ENCODE peak calls at places on chromosomes 13 and 19, in six cellular contexts. One of them, this sample, is unnamed.

GRCh38 chr13:29754486-29754806 is 96.0 kb downstream of the UBL3 start:
- DNase-seq in suprapubic skin: no peak
- DNase-seq in left lung: no peak
- DNase-seq in AG20443: peak
- DNase-seq in tibial nerve: no peak
- DNase-seq in stimulated activated CD4-positive, alpha-beta T cell treated with anti-CD3 and anti-CD28 coated beads, Interleukin-1b, Interleukin-23, amount 100 ng/mL, for 1 hour: no peak
- DNase-seq in this sample: no peak

GRCh38 chr13:67128148-67128547 is 102.0 kb downstream of the PCDH9 start:
- DNase-seq in stimulated activated CD4-positive, alpha-beta T cell treated with anti-CD3 and anti-CD28 coated beads, Interleukin-1b, Interleukin-23, amount 100 ng/mL, for 1 hour: no peak
- DNase-seq in left lung: no peak
- DNase-seq in AG20443: no peak
- DNase-seq in tibial nerve: no peak
- DNase-seq in suprapubic skin: no peak
- DNase-seq in this sample: no peak

GRCh38 chr13:112943309-112944125 is 25.5 kb upstream of the MCF2L start:
- DNase-seq in tibial nerve: no peak
- DNase-seq in AG20443: peak
- DNase-seq in stimulated activated CD4-positive, alpha-beta T cell treated with anti-CD3 and anti-CD28 coated beads, Interleukin-1b, Interleukin-23, amount 100 ng/mL, for 1 hour: no peak
- DNase-seq in suprapubic skin: peak
- DNase-seq in left lung: peak
- DNase-seq in this sample: peak

GRCh38 chr13:50635504-50635903 is 208.0 kb downstream of the DLEU7 start:
- DNase-seq in left lung: peak
- DNase-seq in AG20443: peak
- DNase-seq in tibial nerve: peak
- DNase-seq in suprapubic skin: no peak
- DNase-seq in stimulated activated CD4-positive, alpha-beta T cell treated with anti-CD3 and anti-CD28 coated beads, Interleukin-1b, Interleukin-23, amount 100 ng/mL, for 1 hour: no peak
- DNase-seq in this sample: no peak

GRCh38 chr13:24865158-24865557 is 101.2 kb downstream of the RNF17 start:
- DNase-seq in suprapubic skin: no peak
- DNase-seq in left lung: no peak
- DNase-seq in AG20443: no peak
- DNase-seq in stimulated activated CD4-positive, alpha-beta T cell treated with anti-CD3 and anti-CD28 coated beads, Interleukin-1b, Interleukin-23, amount 100 ng/mL, for 1 hour: no peak
- DNase-seq in tibial nerve: no peak
- DNase-seq in this sample: no peak

GRCh38 chr13:45196622-45197021 is 4.2 kb downstream of the KCTD4 start:
- DNase-seq in AG20443: no peak
- DNase-seq in stimulated activated CD4-positive, alpha-beta T cell treated with anti-CD3 and anti-CD28 coated beads, Interleukin-1b, Interleukin-23, amount 100 ng/mL, for 1 hour: no peak
- DNase-seq in left lung: no peak
- DNase-seq in tibial nerve: no peak
- DNase-seq in suprapubic skin: no peak
- DNase-seq in this sample: no peak

GRCh38 chr13:44664308-44664707 is 88.2 kb upstream of the TSC22D1 start:
- DNase-seq in tibial nerve: no peak
- DNase-seq in AG20443: no peak
- DNase-seq in suprapubic skin: no peak
- DNase-seq in stimulated activated CD4-positive, alpha-beta T cell treated with anti-CD3 and anti-CD28 coated beads, Interleukin-1b, Interleukin-23, amount 100 ng/mL, for 1 hour: no peak
- DNase-seq in left lung: no peak
- DNase-seq in this sample: no peak

GRCh38 chr19:15636026-15636425 is 4.7 kb upstream of the CYP4F3 start:
- DNase-seq in tibial nerve: no peak
- DNase-seq in suprapubic skin: no peak
- DNase-seq in AG20443: no peak
- DNase-seq in stimulated activated CD4-positive, alpha-beta T cell treated with anti-CD3 and anti-CD28 coated beads, Interleukin-1b, Interleukin-23, amount 100 ng/mL, for 1 hour: no peak
- DNase-seq in left lung: no peak
- DNase-seq in this sample: no peak

GRCh38 chr13:94251801-94252200 is 227.7 kb downstream of the DCT start:
- DNase-seq in suprapubic skin: no peak
- DNase-seq in tibial nerve: no peak
- DNase-seq in AG20443: peak
- DNase-seq in left lung: no peak
- DNase-seq in stimulated activated CD4-positive, alpha-beta T cell treated with anti-CD3 and anti-CD28 coated beads, Interleukin-1b, Interleukin-23, amount 100 ng/mL, for 1 hour: no peak
- DNase-seq in this sample: no peak

GRCh38 chr13:84609716-84610115 is 727.4 kb upstream of the SLITRK1 start:
- DNase-seq in left lung: no peak
- DNase-seq in AG20443: no peak
- DNase-seq in stimulated activated CD4-positive, alpha-beta T cell treated with anti-CD3 and anti-CD28 coated beads, Interleukin-1b, Interleukin-23, amount 100 ng/mL, for 1 hour: no peak
- DNase-seq in suprapubic skin: no peak
- DNase-seq in tibial nerve: no peak
- DNase-seq in this sample: no peak

GRCh38 chr19:8204961-8205360 is 4.2 kb upstream of the CERS4 start:
- DNase-seq in suprapubic skin: no peak
- DNase-seq in stimulated activated CD4-positive, alpha-beta T cell treated with anti-CD3 and anti-CD28 coated beads, Interleukin-1b, Interleukin-23, amount 100 ng/mL, for 1 hour: no peak
- DNase-seq in left lung: peak
- DNase-seq in tibial nerve: no peak
- DNase-seq in AG20443: no peak
- DNase-seq in this sample: no peak

GRCh38 chr13:97122381-97122996 is 99.6 kb upstream of the MBNL2 start:
- DNase-seq in AG20443: peak
- DNase-seq in suprapubic skin: no peak
- DNase-seq in left lung: no peak
- DNase-seq in tibial nerve: no peak
- DNase-seq in stimulated activated CD4-positive, alpha-beta T cell treated with anti-CD3 and anti-CD28 coated beads, Interleukin-1b, Interleukin-23, amount 100 ng/mL, for 1 hour: no peak
- DNase-seq in this sample: no peak

GRCh38 chr13:24081388-24081787 is 79.1 kb upstream of the SPATA13 start:
- DNase-seq in stimulated activated CD4-positive, alpha-beta T cell treated with anti-CD3 and anti-CD28 coated beads, Interleukin-1b, Interleukin-23, amount 100 ng/mL, for 1 hour: no peak
- DNase-seq in tibial nerve: no peak
- DNase-seq in left lung: no peak
- DNase-seq in AG20443: no peak
- DNase-seq in suprapubic skin: no peak
- DNase-seq in this sample: no peak

GRCh38 chr13:108769213-108770070 is 140.0 kb downstream of the MYO16 start:
- DNase-seq in tibial nerve: no peak
- DNase-seq in stimulated activated CD4-positive, alpha-beta T cell treated with anti-CD3 and anti-CD28 coated beads, Interleukin-1b, Interleukin-23, amount 100 ng/mL, for 1 hour: no peak
- DNase-seq in suprapubic skin: no peak
- DNase-seq in AG20443: no peak
- DNase-seq in left lung: no peak
- DNase-seq in this sample: no peak

GRCh38 chr13:90510319-90510718 is 837.2 kb upstream of the MIR17HG start:
- DNase-seq in suprapubic skin: no peak
- DNase-seq in tibial nerve: no peak
- DNase-seq in stimulated activated CD4-positive, alpha-beta T cell treated with anti-CD3 and anti-CD28 coated beads, Interleukin-1b, Interleukin-23, amount 100 ng/mL, for 1 hour: no peak
- DNase-seq in left lung: no peak
- DNase-seq in AG20443: no peak
- DNase-seq in this sample: no peak

GRCh38 chr19:7509625-7510024 is 6.3 kb upstream of the ZNF358 start:
- DNase-seq in left lung: no peak
- DNase-seq in stimulated activated CD4-positive, alpha-beta T cell treated with anti-CD3 and anti-CD28 coated beads, Interleukin-1b, Interleukin-23, amount 100 ng/mL, for 1 hour: no peak
- DNase-seq in suprapubic skin: no peak
- DNase-seq in tibial nerve: no peak
- DNase-seq in AG20443: no peak
- DNase-seq in this sample: no peak

GRCh38 chr19:46678110-46678732 is 17.2 kb upstream of the DACT3 start:
- DNase-seq in stimulated activated CD4-positive, alpha-beta T cell treated with anti-CD3 and anti-CD28 coated beads, Interleukin-1b, Interleukin-23, amount 100 ng/mL, for 1 hour: peak
- DNase-seq in left lung: no peak
- DNase-seq in tibial nerve: no peak
- DNase-seq in suprapubic skin: no peak
- DNase-seq in AG20443: peak
- DNase-seq in this sample: peak

GRCh38 chr19:8087876-8088275 is 35.3 kb downstream of the CCL25 start:
- DNase-seq in stimulated activated CD4-positive, alpha-beta T cell treated with anti-CD3 and anti-CD28 coated beads, Interleukin-1b, Interleukin-23, amount 100 ng/mL, for 1 hour: no peak
- DNase-seq in left lung: no peak
- DNase-seq in tibial nerve: no peak
- DNase-seq in suprapubic skin: no peak
- DNase-seq in AG20443: no peak
- DNase-seq in this sample: no peak

GRCh38 chr13:35771898-35772297 is 295.4 kb upstream of the MAB21L1 start:
- DNase-seq in suprapubic skin: no peak
- DNase-seq in left lung: no peak
- DNase-seq in stimulated activated CD4-positive, alpha-beta T cell treated with anti-CD3 and anti-CD28 coated beads, Interleukin-1b, Interleukin-23, amount 100 ng/mL, for 1 hour: no peak
- DNase-seq in tibial nerve: no peak
- DNase-seq in AG20443: peak
- DNase-seq in this sample: no peak

GRCh38 chr19:51799998-51800848 is 5.3 kb downstream of the FPR3 start:
- DNase-seq in AG20443: no peak
- DNase-seq in tibial nerve: no peak
- DNase-seq in stimulated activated CD4-positive, alpha-beta T cell treated with anti-CD3 and anti-CD28 coated beads, Interleukin-1b, Interleukin-23, amount 100 ng/mL, for 1 hour: no peak
- DNase-seq in left lung: peak
- DNase-seq in suprapubic skin: no peak
- DNase-seq in this sample: no peak

GRCh38 chr13:42041684-42042035 is 6.8 kb upstream of the DGKH start:
- DNase-seq in suprapubic skin: no peak
- DNase-seq in left lung: peak
- DNase-seq in AG20443: peak
- DNase-seq in stimulated activated CD4-positive, alpha-beta T cell treated with anti-CD3 and anti-CD28 coated beads, Interleukin-1b, Interleukin-23, amount 100 ng/mL, for 1 hour: no peak
- DNase-seq in tibial nerve: peak
- DNase-seq in this sample: no peak

GRCh38 chr19:15159251-15159650 is 41.5 kb downstream of the NOTCH3 start:
- DNase-seq in AG20443: no peak
- DNase-seq in left lung: no peak
- DNase-seq in suprapubic skin: no peak
- DNase-seq in tibial nerve: no peak
- DNase-seq in stimulated activated CD4-positive, alpha-beta T cell treated with anti-CD3 and anti-CD28 coated beads, Interleukin-1b, Interleukin-23, amount 100 ng/mL, for 1 hour: no peak
- DNase-seq in this sample: no peak

GRCh38 chr19:38389101-38389925 is 816 bp downstream of the SPRED3 start:
- DNase-seq in tibial nerve: no peak
- DNase-seq in suprapubic skin: no peak
- DNase-seq in left lung: no peak
- DNase-seq in stimulated activated CD4-positive, alpha-beta T cell treated with anti-CD3 and anti-CD28 coated beads, Interleukin-1b, Interleukin-23, amount 100 ng/mL, for 1 hour: no peak
- DNase-seq in AG20443: peak
- DNase-seq in this sample: no peak

GRCh38 chr19:10670876-10671804 is 17.0 kb downstream of the ILF3 start:
- DNase-seq in tibial nerve: no peak
- DNase-seq in suprapubic skin: no peak
- DNase-seq in AG20443: no peak
- DNase-seq in left lung: no peak
- DNase-seq in stimulated activated CD4-positive, alpha-beta T cell treated with anti-CD3 and anti-CD28 coated beads, Interleukin-1b, Interleukin-23, amount 100 ng/mL, for 1 hour: no peak
- DNase-seq in this sample: no peak

GRCh38 chr13:21031594-21031993 is 29.8 kb downstream of the LATS2 start:
- DNase-seq in stimulated activated CD4-positive, alpha-beta T cell treated with anti-CD3 and anti-CD28 coated beads, Interleukin-1b, Interleukin-23, amount 100 ng/mL, for 1 hour: no peak
- DNase-seq in suprapubic skin: no peak
- DNase-seq in tibial nerve: no peak
- DNase-seq in left lung: no peak
- DNase-seq in AG20443: no peak
- DNase-seq in this sample: no peak

GRCh38 chr19:13275016-13275722 is 125.0 kb downstream of the IER2 start:
- DNase-seq in AG20443: no peak
- DNase-seq in stimulated activated CD4-positive, alpha-beta T cell treated with anti-CD3 and anti-CD28 coated beads, Interleukin-1b, Interleukin-23, amount 100 ng/mL, for 1 hour: no peak
- DNase-seq in left lung: no peak
- DNase-seq in suprapubic skin: no peak
- DNase-seq in tibial nerve: no peak
- DNase-seq in this sample: no peak

GRCh38 chr19:40055049-40055448 is 982 bp downstream of the ZNF780B start:
- DNase-seq in AG20443: no peak
- DNase-seq in left lung: no peak
- DNase-seq in suprapubic skin: no peak
- DNase-seq in stimulated activated CD4-positive, alpha-beta T cell treated with anti-CD3 and anti-CD28 coated beads, Interleukin-1b, Interleukin-23, amount 100 ng/mL, for 1 hour: no peak
- DNase-seq in tibial nerve: no peak
- DNase-seq in this sample: no peak

GRCh38 chr19:10431943-10432735 is 11.8 kb downstream of the PDE4A start:
- DNase-seq in tibial nerve: peak
- DNase-seq in stimulated activated CD4-positive, alpha-beta T cell treated with anti-CD3 and anti-CD28 coated beads, Interleukin-1b, Interleukin-23, amount 100 ng/mL, for 1 hour: no peak
- DNase-seq in left lung: peak
- DNase-seq in AG20443: peak
- DNase-seq in suprapubic skin: peak
- DNase-seq in this sample: peak

GRCh38 chr19:42370667-42371066 is 19.4 kb downstream of the CNFN start:
- DNase-seq in stimulated activated CD4-positive, alpha-beta T cell treated with anti-CD3 and anti-CD28 coated beads, Interleukin-1b, Interleukin-23, amount 100 ng/mL, for 1 hour: no peak
- DNase-seq in tibial nerve: no peak
- DNase-seq in left lung: no peak
- DNase-seq in suprapubic skin: no peak
- DNase-seq in AG20443: no peak
- DNase-seq in this sample: no peak

GRCh38 chr19:8460516-8461298 is 15.9 kb downstream of the HNRNPM start:
- DNase-seq in stimulated activated CD4-positive, alpha-beta T cell treated with anti-CD3 and anti-CD28 coated beads, Interleukin-1b, Interleukin-23, amount 100 ng/mL, for 1 hour: no peak
- DNase-seq in left lung: no peak
- DNase-seq in suprapubic skin: no peak
- DNase-seq in tibial nerve: no peak
- DNase-seq in AG20443: no peak
- DNase-seq in this sample: no peak

GRCh38 chr13:59398127-59398526 is 765.6 kb downstream of the DIAPH3 start:
- DNase-seq in stimulated activated CD4-positive, alpha-beta T cell treated with anti-CD3 and anti-CD28 coated beads, Interleukin-1b, Interleukin-23, amount 100 ng/mL, for 1 hour: no peak
- DNase-seq in tibial nerve: no peak
- DNase-seq in suprapubic skin: no peak
- DNase-seq in AG20443: no peak
- DNase-seq in left lung: no peak
- DNase-seq in this sample: no peak